ENCODE peak calls at places on chromosomes 7 and 10, in six cellular contexts. One of them, this sample, is unnamed.

GRCh38 chr7:99380032-99380822 is 5.7 kb downstream of the ARPC1B start:
- DNase-seq in IMR-90: peak
- DNase-seq in mesendoderm: peak
- DNase-seq in neuronal stem cell: no peak
- DNase-seq in H9: no peak
- DNase-seq in trophoblast cell: peak
- DNase-seq in this sample: no peak

GRCh38 chr7:38628630-38629385 is 2.4 kb downstream of the AMPH start:
- DNase-seq in IMR-90: peak
- DNase-seq in mesendoderm: no peak
- DNase-seq in neuronal stem cell: no peak
- DNase-seq in H9: no peak
- DNase-seq in trophoblast cell: peak
- DNase-seq in this sample: no peak

GRCh38 chr7:112001089-112001826 is 204.9 kb downstream of the DOCK4 start:
- DNase-seq in IMR-90: peak
- DNase-seq in mesendoderm: peak
- DNase-seq in neuronal stem cell: no peak
- DNase-seq in H9: no peak
- DNase-seq in trophoblast cell: peak
- DNase-seq in this sample: no peak

GRCh38 chr10:58806970-58807630 is 294.4 kb downstream of the BICC1 start:
- DNase-seq in IMR-90: no peak
- DNase-seq in mesendoderm: no peak
- DNase-seq in neuronal stem cell: no peak
- DNase-seq in H9: no peak
- DNase-seq in trophoblast cell: no peak
- DNase-seq in this sample: no peak

GRCh38 chr7:151085691-151086620 is at the start of gene AGAP3:
- DNase-seq in IMR-90: peak
- DNase-seq in mesendoderm: peak
- DNase-seq in neuronal stem cell: peak
- DNase-seq in H9: peak
- DNase-seq in trophoblast cell: peak
- DNase-seq in this sample: peak

GRCh38 chr10:84308481-84309304 is 19.7 kb upstream of the CCSER2 start:
- DNase-seq in IMR-90: peak
- DNase-seq in mesendoderm: no peak
- DNase-seq in neuronal stem cell: no peak
- DNase-seq in H9: no peak
- DNase-seq in trophoblast cell: peak
- DNase-seq in this sample: no peak

GRCh38 chr7:116730097-116731018 is 58.4 kb downstream of the MET start:
- DNase-seq in IMR-90: no peak
- DNase-seq in mesendoderm: no peak
- DNase-seq in neuronal stem cell: no peak
- DNase-seq in H9: no peak
- DNase-seq in trophoblast cell: no peak
- DNase-seq in this sample: no peak

GRCh38 chr7:36115448-36116321 is 37.4 kb upstream of the EEPD1 start:
- DNase-seq in IMR-90: peak
- DNase-seq in mesendoderm: no peak
- DNase-seq in neuronal stem cell: no peak
- DNase-seq in H9: no peak
- DNase-seq in trophoblast cell: peak
- DNase-seq in this sample: no peak

GRCh38 chr10:99966306-99966705 is 43.4 kb downstream of the DNMBP start:
- DNase-seq in IMR-90: peak
- DNase-seq in mesendoderm: peak
- DNase-seq in neuronal stem cell: no peak
- DNase-seq in H9: no peak
- DNase-seq in trophoblast cell: peak
- DNase-seq in this sample: no peak

GRCh38 chr10:71638087-71638576 is 81.4 kb downstream of the C10orf105 start:
- DNase-seq in IMR-90: no peak
- DNase-seq in mesendoderm: peak
- DNase-seq in neuronal stem cell: no peak
- DNase-seq in H9: peak
- DNase-seq in trophoblast cell: peak
- DNase-seq in this sample: no peak

GRCh38 chr10:45353176-45353575 is 20.8 kb upstream of the ALOX5 start:
- DNase-seq in IMR-90: no peak
- DNase-seq in mesendoderm: no peak
- DNase-seq in neuronal stem cell: no peak
- DNase-seq in H9: no peak
- DNase-seq in trophoblast cell: no peak
- DNase-seq in this sample: no peak

GRCh38 chr7:24756989-24757798 is at the start of gene GSDME:
- DNase-seq in IMR-90: peak
- DNase-seq in mesendoderm: peak
- DNase-seq in neuronal stem cell: peak
- DNase-seq in H9: peak
- DNase-seq in trophoblast cell: peak
- DNase-seq in this sample: no peak

GRCh38 chr7:26397326-26397725 is 105.7 kb downstream of the SNX10 start:
- DNase-seq in IMR-90: no peak
- DNase-seq in mesendoderm: peak
- DNase-seq in neuronal stem cell: no peak
- DNase-seq in H9: no peak
- DNase-seq in trophoblast cell: no peak
- DNase-seq in this sample: no peak

GRCh38 chr7:117596134-117596533 is 116.3 kb downstream of the CFTR start:
- DNase-seq in IMR-90: no peak
- DNase-seq in mesendoderm: no peak
- DNase-seq in neuronal stem cell: no peak
- DNase-seq in H9: no peak
- DNase-seq in trophoblast cell: no peak
- DNase-seq in this sample: no peak

GRCh38 chr7:41447106-41448042 is 255.5 kb downstream of the INHBA start:
- DNase-seq in IMR-90: peak
- DNase-seq in mesendoderm: peak
- DNase-seq in neuronal stem cell: no peak
- DNase-seq in H9: no peak
- DNase-seq in trophoblast cell: no peak
- DNase-seq in this sample: no peak

GRCh38 chr10:52215745-52216361 is 98.2 kb upstream of the DKK1 start:
- DNase-seq in IMR-90: peak
- DNase-seq in mesendoderm: peak
- DNase-seq in neuronal stem cell: peak
- DNase-seq in H9: no peak
- DNase-seq in trophoblast cell: peak
- DNase-seq in this sample: no peak

GRCh38 chr10:1665681-1666080 is 71.6 kb downstream of the ADARB2 start:
- DNase-seq in IMR-90: no peak
- DNase-seq in mesendoderm: no peak
- DNase-seq in neuronal stem cell: no peak
- DNase-seq in H9: no peak
- DNase-seq in trophoblast cell: no peak
- DNase-seq in this sample: no peak

GRCh38 chr10:114801411-114801813 is 20.2 kb upstream of the FHIP2A start:
- DNase-seq in IMR-90: no peak
- DNase-seq in mesendoderm: no peak
- DNase-seq in neuronal stem cell: no peak
- DNase-seq in H9: no peak
- DNase-seq in trophoblast cell: no peak
- DNase-seq in this sample: no peak

GRCh38 chr7:73899731-73900142 is 38.8 kb downstream of the TMEM270 start:
- DNase-seq in IMR-90: peak
- DNase-seq in mesendoderm: no peak
- DNase-seq in neuronal stem cell: no peak
- DNase-seq in H9: no peak
- DNase-seq in trophoblast cell: peak
- DNase-seq in this sample: no peak

GRCh38 chr7:135167360-135167759 is 3.1 kb downstream of the CYREN start:
- DNase-seq in IMR-90: no peak
- DNase-seq in mesendoderm: no peak
- DNase-seq in neuronal stem cell: no peak
- DNase-seq in H9: no peak
- DNase-seq in trophoblast cell: no peak
- DNase-seq in this sample: no peak

GRCh38 chr10:72612203-72612826 is 13.6 kb downstream of the MICU1 start:
- DNase-seq in IMR-90: no peak
- DNase-seq in mesendoderm: no peak
- DNase-seq in neuronal stem cell: no peak
- DNase-seq in H9: no peak
- DNase-seq in trophoblast cell: no peak
- DNase-seq in this sample: no peak

GRCh38 chr7:42605381-42605780 is 306.5 kb downstream of the C7orf25 start:
- DNase-seq in IMR-90: no peak
- DNase-seq in mesendoderm: no peak
- DNase-seq in neuronal stem cell: peak
- DNase-seq in H9: no peak
- DNase-seq in trophoblast cell: no peak
- DNase-seq in this sample: no peak

GRCh38 chr7:110007316-110007910 is 1083.5 kb upstream of the LRRN3 start:
- DNase-seq in IMR-90: no peak
- DNase-seq in mesendoderm: no peak
- DNase-seq in neuronal stem cell: no peak
- DNase-seq in H9: no peak
- DNase-seq in trophoblast cell: no peak
- DNase-seq in this sample: no peak

GRCh38 chr10:112338957-112339356 is 35.0 kb upstream of the ACSL5 start:
- DNase-seq in IMR-90: no peak
- DNase-seq in mesendoderm: no peak
- DNase-seq in neuronal stem cell: no peak
- DNase-seq in H9: no peak
- DNase-seq in trophoblast cell: no peak
- DNase-seq in this sample: no peak

GRCh38 chr10:66244953-66245352 is 680.9 kb upstream of the LRRTM3 start:
- DNase-seq in IMR-90: no peak
- DNase-seq in mesendoderm: no peak
- DNase-seq in neuronal stem cell: no peak
- DNase-seq in H9: no peak
- DNase-seq in trophoblast cell: no peak
- DNase-seq in this sample: no peak

GRCh38 chr10:23448802-23449570 is 10.1 kb downstream of the OTUD1 start:
- DNase-seq in IMR-90: peak
- DNase-seq in mesendoderm: no peak
- DNase-seq in neuronal stem cell: no peak
- DNase-seq in H9: no peak
- DNase-seq in trophoblast cell: no peak
- DNase-seq in this sample: no peak

GRCh38 chr10:67883710-67884312 is 645 bp upstream of the SIRT1 start:
- DNase-seq in IMR-90: no peak
- DNase-seq in mesendoderm: no peak
- DNase-seq in neuronal stem cell: no peak
- DNase-seq in H9: no peak
- DNase-seq in trophoblast cell: no peak
- DNase-seq in this sample: no peak

GRCh38 chr7:16189026-16189715 is 232.2 kb downstream of the CRPPA start:
- DNase-seq in IMR-90: peak
- DNase-seq in mesendoderm: no peak
- DNase-seq in neuronal stem cell: no peak
- DNase-seq in H9: no peak
- DNase-seq in trophoblast cell: no peak
- DNase-seq in this sample: no peak

GRCh38 chr10:13862541-13863233 is 275.9 kb downstream of the PRPF18 start:
- DNase-seq in IMR-90: no peak
- DNase-seq in mesendoderm: no peak
- DNase-seq in neuronal stem cell: no peak
- DNase-seq in H9: no peak
- DNase-seq in trophoblast cell: no peak
- DNase-seq in this sample: no peak

GRCh38 chr10:93383562-93383981 is 98.6 kb downstream of the MYOF start:
- DNase-seq in IMR-90: peak
- DNase-seq in mesendoderm: peak
- DNase-seq in neuronal stem cell: no peak
- DNase-seq in H9: peak
- DNase-seq in trophoblast cell: peak
- DNase-seq in this sample: no peak

GRCh38 chr7:87934699-87935372 is 785 bp downstream of the ADAM22 start:
- DNase-seq in IMR-90: no peak
- DNase-seq in mesendoderm: peak
- DNase-seq in neuronal stem cell: peak
- DNase-seq in H9: peak
- DNase-seq in trophoblast cell: no peak
- DNase-seq in this sample: no peak
- H3K9ac ChIP-seq in IMR-90: no peak
- H3K9ac ChIP-seq in mesendoderm: peak
- H3K9ac ChIP-seq in neuronal stem cell: peak
- H3K9ac ChIP-seq in H9: peak
- H3K9ac ChIP-seq in trophoblast cell: no peak
- H3K9ac ChIP-seq in this sample: no peak

GRCh38 chr7:50449881-50450690 is at the start of gene FIGNL1:
- DNase-seq in IMR-90: peak
- DNase-seq in mesendoderm: peak
- DNase-seq in neuronal stem cell: peak
- DNase-seq in H9: peak
- DNase-seq in trophoblast cell: peak
- DNase-seq in this sample: peak
- H3K4ac ChIP-seq in IMR-90: peak
- H3K4ac ChIP-seq in mesendoderm: peak
- H3K4ac ChIP-seq in neuronal stem cell: peak
- H3K4ac ChIP-seq in H9: no peak
- H3K4ac ChIP-seq in trophoblast cell: peak
- H3K4ac ChIP-seq in this sample: peak

GRCh38 chr7:119983468-119983867 is 289.5 kb upstream of the KCND2 start:
- DNase-seq in IMR-90: no peak
- DNase-seq in mesendoderm: no peak
- DNase-seq in neuronal stem cell: no peak
- DNase-seq in H9: no peak
- DNase-seq in trophoblast cell: no peak
- DNase-seq in this sample: no peak

GRCh38 chr7:119984247-119984646 is 288.7 kb upstream of the KCND2 start:
- DNase-seq in IMR-90: no peak
- DNase-seq in mesendoderm: no peak
- DNase-seq in neuronal stem cell: no peak
- DNase-seq in H9: no peak
- DNase-seq in trophoblast cell: no peak
- DNase-seq in this sample: no peak

GRCh38 chr7:119982884-119983283 is 290.1 kb upstream of the KCND2 start:
- DNase-seq in IMR-90: no peak
- DNase-seq in mesendoderm: no peak
- DNase-seq in neuronal stem cell: no peak
- DNase-seq in H9: no peak
- DNase-seq in trophoblast cell: no peak
- DNase-seq in this sample: no peak

DNA sequence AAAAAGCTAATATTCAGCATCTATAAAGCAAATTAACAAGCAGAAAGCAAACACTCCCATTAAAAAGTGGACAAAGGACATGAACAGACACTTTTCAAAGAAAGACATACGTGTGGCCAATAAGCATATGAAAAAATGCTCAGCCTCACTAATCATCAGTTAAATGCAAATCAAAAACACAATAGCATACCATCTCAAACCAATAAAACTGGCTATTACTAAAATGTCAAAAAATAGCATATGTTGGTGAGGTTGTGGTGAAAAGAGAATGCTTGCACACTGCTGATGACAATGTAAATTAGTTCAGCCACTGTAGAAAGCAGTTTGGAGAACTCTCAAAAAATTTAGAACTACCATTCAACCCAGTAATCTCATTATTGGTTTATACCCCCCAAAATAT is 284.6 kb upstream of the KCND2 start:
- DNase-seq in IMR-90: no peak
- DNase-seq in mesendoderm: no peak
- DNase-seq in neuronal stem cell: no peak
- DNase-seq in H9: no peak
- DNase-seq in trophoblast cell: no peak
- DNase-seq in this sample: no peak
- H3K9ac ChIP-seq in IMR-90: no peak
- H3K9ac ChIP-seq in mesendoderm: no peak
- H3K9ac ChIP-seq in neuronal stem cell: no peak
- H3K9ac ChIP-seq in H9: no peak
- H3K9ac ChIP-seq in trophoblast cell: no peak
- H3K9ac ChIP-seq in this sample: no peak

GRCh38 chr7:158829342-158830210 is at the start of gene ESYT2:
- DNase-seq in IMR-90: peak
- DNase-seq in mesendoderm: peak
- DNase-seq in neuronal stem cell: peak
- DNase-seq in H9: peak
- DNase-seq in trophoblast cell: peak
- DNase-seq in this sample: peak
- H3K4ac ChIP-seq in IMR-90: peak
- H3K4ac ChIP-seq in mesendoderm: no peak
- H3K4ac ChIP-seq in neuronal stem cell: peak
- H3K4ac ChIP-seq in H9: no peak
- H3K4ac ChIP-seq in trophoblast cell: peak
- H3K4ac ChIP-seq in this sample: peak

This sample was measured in H1.